ENCODE peak calls at places on chromosomes 11 and 22, in four cellular contexts. X, I, V and C are unnamed samples.

GRCh38 chr22:49995413-49996191 is 17.0 kb downstream of the IL17REL start:
- DNase-seq in V (no peak), X (no peak), I (no peak), C (no peak)

GRCh38 chr22:22422629-22423112 is 85.9 kb downstream of the ZNF280B start:
- DNase-seq in I (peak), V (no peak), X (peak), C (no peak)

GRCh38 chr11:103618532-103618931 is 417.9 kb upstream of the DDI1 start:
- DNase-seq in V (no peak), I (no peak), X (no peak), C (no peak)

GRCh38 chr22:22348127-22348814 is 103.7 kb downstream of the VPREB1 start:
- DNase-seq in X (peak), I (no peak), V (no peak), C (no peak)

GRCh38 chr11:128417607-128418324 is 169.6 kb downstream of the ETS1 start:
- DNase-seq in V (no peak), I (no peak), X (no peak), C (no peak)

GRCh38 chr22:38852522-38852921 is 8.7 kb upstream of the NPTXR start:
- DNase-seq in X (no peak), I (no peak), V (no peak), C (no peak)

GRCh38 chr22:42937164-42937854 is 77.6 kb downstream of the PACSIN2 start:
- DNase-seq in I (peak), X (no peak), V (peak), C (no peak)

GRCh38 chr11:75107187-75107586 is 10.5 kb upstream of the OR2AT4 start:
- DNase-seq in I (no peak), X (no peak), V (no peak), C (no peak)

GRCh38 chr11:68388595-68389198 is 71.9 kb upstream of the PPP6R3 start:
- DNase-seq in I (no peak), X (no peak), V (no peak), C (no peak)

GRCh38 chr11:84256618-84257017 is 970.5 kb upstream of the CCDC90B start:
- DNase-seq in V (no peak), I (no peak), X (no peak), C (no peak)

GRCh38 chr11:84264066-84264465 is 977.9 kb upstream of the CCDC90B start:
- DNase-seq in X (no peak), I (no peak), V (no peak), C (no peak)

GRCh38 chr11:84260862-84261261 is 974.7 kb upstream of the CCDC90B start:
- DNase-seq in I (no peak), X (no peak), V (no peak), C (no peak)

GRCh38 chr11:84261707-84262106 is 975.5 kb upstream of the CCDC90B start:
- DNase-seq in X (no peak), V (no peak), I (peak), C (no peak)
- TF ChIP-seq CTCF in X (no peak), V (no peak), I (peak), C (peak)

GRCh38 chr22:31080164-31080847 is 812 bp upstream of the SMTN start:
- DNase-seq in I (peak), X (no peak), V (no peak), C (no peak)

GRCh38 chr22:31079095-31079642 is 1.9 kb upstream of the SMTN start:
- DNase-seq in I (no peak), V (no peak), X (no peak), C (no peak)

GRCh38 chr22:31082606-31083376 is 1.7 kb downstream of the SMTN start:
- DNase-seq in I (peak), V (peak), X (peak), C (no peak)

GRCh38 chr22:31081963-31082605 is 966 bp downstream of the SMTN start:
- DNase-seq in V (no peak), I (peak), X (no peak), C (no peak)

GRCh38 chr22:31080848-31081649 is at the start of gene SMTN:
- DNase-seq in V (peak), X (peak), I (peak), C (peak)
- TF ChIP-seq CTCF in V (no peak), X (peak), I (no peak), C (no peak)

DNA sequence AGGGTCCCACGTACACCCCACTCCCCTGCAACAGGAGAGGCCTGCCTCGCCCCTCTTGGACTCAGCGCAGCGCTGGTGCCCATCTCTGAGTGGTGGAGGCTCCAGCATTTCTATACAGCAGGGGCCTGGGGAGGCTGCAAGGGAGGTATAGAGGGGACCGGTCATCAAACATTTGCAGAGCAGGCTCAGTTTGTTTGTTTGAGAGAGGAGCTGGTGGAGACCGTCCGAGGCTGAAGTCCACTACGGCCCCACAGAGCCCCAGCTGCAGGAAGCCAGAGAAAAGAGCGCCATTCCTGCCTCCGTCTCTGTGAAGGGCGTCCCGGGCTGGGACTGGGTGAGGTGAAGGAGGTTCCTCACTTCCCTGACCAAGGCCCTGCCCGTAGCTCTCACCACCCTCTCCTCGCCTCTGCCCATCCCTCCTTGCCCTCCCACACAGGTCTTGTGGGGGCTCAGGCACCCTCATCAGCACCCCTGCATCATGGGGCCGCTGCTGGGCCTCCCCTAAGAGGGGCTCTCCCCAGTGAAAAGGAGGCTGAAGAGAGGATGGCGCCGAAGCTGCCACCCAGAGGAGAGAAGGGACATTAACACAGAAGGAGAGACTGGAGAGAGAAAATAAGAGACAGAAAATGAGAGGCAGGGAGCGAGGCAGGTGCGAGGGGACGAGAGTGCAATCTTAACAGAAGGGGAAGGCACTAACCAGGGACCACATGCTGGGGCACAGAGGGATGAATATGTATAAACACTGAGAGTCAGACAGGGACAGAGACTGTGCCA is 24.6 kb downstream of the RPUSD4 start:
- DNase-seq in X (no peak), V (no peak), I (no peak), C (no peak)
- TF ChIP-seq CTCF in X (peak), V (no peak), I (peak), C (peak)

GRCh38 chr11:70603064-70603755 is 204.9 kb downstream of the CTTN start:
- DNase-seq in I (no peak), X (no peak), V (no peak), C (no peak)

GRCh38 chr11:70604630-70605520 is 206.5 kb downstream of the CTTN start:
- DNase-seq in I (no peak), X (no peak), V (no peak), C (no peak)

GRCh38 chr11:70603756-70604211 is 205.5 kb downstream of the CTTN start:
- DNase-seq in I (no peak), X (no peak), V (no peak), C (no peak)

GRCh38 chr11:70605846-70606245 is 207.5 kb downstream of the CTTN start:
- DNase-seq in V (no peak), X (no peak), I (no peak), C (no peak)

DNA sequence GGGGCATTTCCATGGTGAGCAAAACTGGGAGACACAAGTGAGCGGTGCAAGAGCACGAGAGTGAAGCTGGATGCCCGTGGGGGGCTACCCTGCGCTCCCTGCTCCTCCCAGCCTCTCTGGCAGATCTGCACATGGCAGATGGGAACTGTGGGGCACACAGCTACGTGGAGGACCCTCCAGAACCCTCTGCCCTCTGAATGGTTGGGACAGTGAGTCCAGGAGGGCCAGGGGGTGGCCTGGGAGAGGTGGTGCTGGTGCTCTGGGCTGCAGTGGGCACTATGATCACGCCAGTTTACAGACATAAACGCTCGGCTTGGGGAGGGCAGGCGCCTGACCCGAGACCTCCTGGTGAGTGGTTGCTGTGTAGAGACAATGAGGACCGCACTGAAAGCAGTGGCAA is 205.9 kb downstream of the CTTN start:
- DNase-seq in I (no peak), V (no peak), X (no peak), C (no peak)
- TF ChIP-seq CTCF in I (no peak), V (no peak), X (no peak), C (no peak)

GRCh38 chr22:47174096-47174495 is 411.6 kb downstream of the TBC1D22A start:
- DNase-seq in X (no peak), I (no peak), V (peak), C (peak)

GRCh38 chr22:47171441-47172221 is 409.2 kb downstream of the TBC1D22A start:
- DNase-seq in V (peak), I (no peak), X (no peak), C (peak)

GRCh38 chr22:47173535-47174021 is 411.1 kb downstream of the TBC1D22A start:
- DNase-seq in I (no peak), V (peak), X (no peak), C (peak)

GRCh38 chr22:47174671-47175111 is 412.2 kb downstream of the TBC1D22A start:
- DNase-seq in I (no peak), X (no peak), V (peak), C (peak)

DNA sequence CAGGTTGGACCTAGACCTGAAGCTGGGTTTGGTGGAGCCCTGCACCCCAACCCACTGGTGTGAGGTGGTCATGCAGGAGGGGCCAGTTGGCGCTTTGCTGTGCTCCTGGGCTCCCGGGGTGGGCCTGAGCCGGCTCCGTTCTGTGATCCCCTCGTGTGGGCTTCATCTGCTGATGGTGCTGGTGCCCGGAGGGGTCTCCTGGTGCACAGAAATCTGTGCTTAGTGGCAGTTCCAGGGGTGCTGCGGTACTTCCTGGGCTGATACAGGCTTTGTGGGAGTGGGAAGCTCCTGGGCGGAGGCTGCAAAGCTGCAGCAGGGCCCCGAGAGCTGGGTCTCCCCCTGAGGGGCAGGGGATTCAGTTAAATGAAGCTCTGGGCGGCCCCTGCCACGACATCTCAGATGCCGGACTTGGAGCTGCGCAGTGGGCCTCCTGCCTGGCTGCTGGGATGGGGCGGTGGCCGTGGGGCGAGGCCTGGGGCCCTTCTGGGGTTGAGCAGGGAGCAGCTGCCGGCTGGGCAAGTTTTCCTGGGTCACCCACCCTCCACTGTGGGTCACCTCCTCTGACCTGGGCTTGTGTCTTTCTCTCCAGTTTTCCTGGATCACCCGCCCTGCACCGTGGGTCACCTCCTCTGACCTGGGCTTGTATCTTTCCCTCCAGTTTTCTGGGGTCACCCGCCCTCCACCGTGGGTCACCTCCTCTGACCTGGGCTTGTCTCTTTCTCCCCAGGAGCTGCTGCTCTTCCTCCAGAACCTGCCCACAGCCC is 410.5 kb downstream of the TBC1D22A start:
- DNase-seq in X (no peak), V (peak), I (no peak), C (peak)
- TF ChIP-seq CTCF in X (no peak), V (no peak), I (no peak), C (no peak)

GRCh38 chr11:95577716-95578460 is 211.7 kb downstream of the FAM76B start:
- DNase-seq in V (no peak), X (no peak), I (no peak), C (no peak)
- TF ChIP-seq CTCF in V (no peak), X (no peak), I (no peak), C (no peak)

DNA sequence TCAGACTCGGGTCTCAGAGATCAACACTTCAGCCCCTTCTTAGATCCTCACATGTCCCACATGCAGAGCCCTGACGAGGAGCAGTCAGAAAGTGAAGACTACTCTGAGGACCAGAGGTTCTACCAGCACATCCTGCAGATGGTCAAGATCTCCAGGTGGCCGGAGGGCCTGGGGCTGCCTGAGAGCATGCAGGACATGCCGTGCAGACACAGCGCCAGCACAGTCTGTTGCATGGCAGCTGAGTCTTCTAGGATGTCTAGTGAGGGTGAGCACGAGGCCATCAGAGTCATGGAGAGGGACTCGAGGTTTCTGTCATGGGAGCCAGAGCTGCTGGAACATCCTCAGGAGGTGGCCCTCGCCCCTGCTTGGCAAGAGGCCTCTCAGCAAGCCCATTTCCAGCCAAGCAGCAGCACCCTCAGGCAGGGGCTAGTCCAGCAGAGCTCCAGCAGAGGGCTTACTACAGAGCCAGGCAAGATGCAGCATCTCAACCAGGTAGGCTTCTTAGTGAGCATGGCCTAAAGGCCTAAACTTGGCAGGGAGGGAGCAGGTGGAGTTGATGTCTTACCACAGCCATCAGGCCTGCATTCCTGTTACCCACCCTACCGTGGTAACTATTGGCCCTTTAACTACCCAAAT is 28.6 kb downstream of the CEP164 start:
- DNase-seq in V (no peak), I (no peak), X (no peak), C (no peak)
- TF ChIP-seq CTCF in V (no peak), I (no peak), X (no peak), C (no peak)